ENCODE peak calls at places on chromosomes 13 and 19, in four cellular contexts. One of them, this sample, is unnamed.
A peak's percentile ranks its signal among the peaks of the same experiment; 100 is the strongest.

GRCh38 chr19:51108066-51108804 is at the start of gene CTU1:
- DNase-seq in posterior cingulate gyrus: peak; percentile 99
- DNase-seq in ACHN: peak; percentile 98
- DNase-seq in T-helper 1 cell: peak; percentile 98
- DNase-seq in this sample: peak; percentile 100

GRCh38 chr19:10848208-10848843 is at the start of gene C19orf38:
- DNase-seq in posterior cingulate gyrus: no peak
- DNase-seq in ACHN: no peak
- DNase-seq in T-helper 1 cell: no peak
- DNase-seq in this sample: no peak

GRCh38 chr19:15324791-15325519 is 7.4 kb downstream of the BRD4 start:
- DNase-seq in posterior cingulate gyrus: no peak
- DNase-seq in ACHN: no peak
- DNase-seq in T-helper 1 cell: no peak
- DNase-seq in this sample: no peak

GRCh38 chr19:32542477-32543106 is 38.4 kb upstream of the PDCD5 start:
- DNase-seq in posterior cingulate gyrus: no peak
- DNase-seq in ACHN: no peak
- DNase-seq in T-helper 1 cell: no peak
- DNase-seq in this sample: no peak

GRCh38 chr13:33296793-33297425 is 11.4 kb upstream of the STARD13 start:
- DNase-seq in posterior cingulate gyrus: no peak
- DNase-seq in ACHN: no peak
- DNase-seq in T-helper 1 cell: no peak
- DNase-seq in this sample: no peak

GRCh38 chr13:30607908-30608307 is 9.8 kb upstream of the USPL1 start:
- DNase-seq in posterior cingulate gyrus: no peak
- DNase-seq in ACHN: no peak
- DNase-seq in T-helper 1 cell: peak; percentile 65
- DNase-seq in this sample: peak; percentile 99

GRCh38 chr13:61415749-61416148 is at the start of gene PCDH20:
- DNase-seq in posterior cingulate gyrus: no peak
- DNase-seq in ACHN: no peak
- DNase-seq in T-helper 1 cell: no peak
- DNase-seq in this sample: no peak

GRCh38 chr13:106696140-106696539 is 128.2 kb upstream of the ARGLU1 start:
- DNase-seq in posterior cingulate gyrus: no peak
- DNase-seq in ACHN: no peak
- DNase-seq in T-helper 1 cell: no peak
- DNase-seq in this sample: no peak

GRCh38 chr19:17754634-17755532 is 3.6 kb downstream of the FCHO1 start:
- DNase-seq in posterior cingulate gyrus: no peak
- DNase-seq in ACHN: no peak
- DNase-seq in T-helper 1 cell: no peak
- DNase-seq in this sample: no peak

GRCh38 chr19:36128392-36128736 is 11.5 kb upstream of the CAPNS1 start:
- DNase-seq in posterior cingulate gyrus: no peak
- DNase-seq in ACHN: no peak
- DNase-seq in T-helper 1 cell: no peak
- DNase-seq in this sample: no peak

GRCh38 chr13:26988059-26988769 is 183.4 kb downstream of the USP12 start:
- DNase-seq in posterior cingulate gyrus: no peak
- DNase-seq in ACHN: no peak
- DNase-seq in T-helper 1 cell: no peak
- DNase-seq in this sample: no peak

GRCh38 chr13:90070362-90070761 is 1277.1 kb upstream of the MIR17HG start:
- DNase-seq in posterior cingulate gyrus: no peak
- DNase-seq in ACHN: no peak
- DNase-seq in T-helper 1 cell: no peak
- DNase-seq in this sample: no peak

GRCh38 chr19:36449059-36449670 is 30.7 kb upstream of the ZFP82 start:
- DNase-seq in posterior cingulate gyrus: no peak
- DNase-seq in ACHN: no peak
- DNase-seq in T-helper 1 cell: no peak
- DNase-seq in this sample: peak; percentile 12

GRCh38 chr19:351976-352625 is 7.5 kb upstream of the MIER2 start:
- DNase-seq in posterior cingulate gyrus: no peak
- DNase-seq in ACHN: no peak
- DNase-seq in T-helper 1 cell: no peak
- DNase-seq in this sample: no peak

GRCh38 chr19:50978772-50979390 is 4.8 kb downstream of the KLK7 start:
- DNase-seq in posterior cingulate gyrus: no peak
- DNase-seq in ACHN: no peak
- DNase-seq in T-helper 1 cell: no peak
- DNase-seq in this sample: peak; percentile 63

GRCh38 chr13:73477441-73477840 is 418.6 kb downstream of the KLF5 start:
- DNase-seq in posterior cingulate gyrus: no peak
- DNase-seq in ACHN: no peak
- DNase-seq in T-helper 1 cell: no peak
- DNase-seq in this sample: no peak

GRCh38 chr13:108269601-108270328 is at the start of gene TNFSF13B:
- DNase-seq in posterior cingulate gyrus: peak; percentile 22
- DNase-seq in ACHN: peak; percentile 21
- DNase-seq in T-helper 1 cell: peak; percentile 19
- DNase-seq in this sample: no peak

GRCh38 chr19:9913237-9914000 is 22.9 kb downstream of the OLFM2 start:
- DNase-seq in posterior cingulate gyrus: no peak
- DNase-seq in ACHN: peak; percentile 14
- DNase-seq in T-helper 1 cell: no peak
- DNase-seq in this sample: no peak

GRCh38 chr19:48714759-48715261 is 4.7 kb downstream of the MAMSTR start:
- DNase-seq in posterior cingulate gyrus: no peak
- DNase-seq in ACHN: no peak
- DNase-seq in T-helper 1 cell: no peak
- DNase-seq in this sample: no peak

GRCh38 chr19:13842294-13843103 is 34.4 kb upstream of the NANOS3 start:
- DNase-seq in posterior cingulate gyrus: no peak
- DNase-seq in ACHN: peak; percentile 77
- DNase-seq in T-helper 1 cell: peak; percentile 72
- DNase-seq in this sample: peak; percentile 67

GRCh38 chr13:83531022-83531421 is 351.3 kb downstream of the SLITRK1 start:
- DNase-seq in posterior cingulate gyrus: no peak
- DNase-seq in ACHN: no peak
- DNase-seq in T-helper 1 cell: no peak
- DNase-seq in this sample: no peak

This sample was measured in SW480.